ENCODE peak calls at places on chromosomes 16 and 17, in nine cellular contexts. One of them, this sample, is unnamed.

GRCh38 chr17:29369831-29370735 is 20.1 kb upstream of the TAOK1 start:
- DNase-seq in SK-N-SH: peak
- DNase-seq in ovary: peak
- DNase-seq in endodermal cell: peak
- DNase-seq in heart left ventricle: peak
- DNase-seq in HL-60: peak
- DNase-seq in right atrium auricular region: peak
- DNase-seq in colonic mucosa: peak
- DNase-seq in mammary epithelial cell: peak
- DNase-seq in this sample: peak

GRCh38 chr17:68591583-68591982 is 9.6 kb downstream of the FAM20A start:
- DNase-seq in heart left ventricle: peak
- DNase-seq in right atrium auricular region: no peak
- DNase-seq in HL-60: peak
- DNase-seq in ovary: peak
- DNase-seq in SK-N-SH: no peak
- DNase-seq in mammary epithelial cell: no peak
- DNase-seq in endodermal cell: peak
- DNase-seq in colonic mucosa: no peak
- DNase-seq in this sample: no peak

GRCh38 chr16:50303605-50304466 is 37.5 kb downstream of the ADCY7 start:
- DNase-seq in heart left ventricle: peak
- DNase-seq in colonic mucosa: no peak
- DNase-seq in right atrium auricular region: no peak
- DNase-seq in mammary epithelial cell: no peak
- DNase-seq in HL-60: peak
- DNase-seq in SK-N-SH: peak
- DNase-seq in ovary: peak
- DNase-seq in endodermal cell: peak
- DNase-seq in this sample: peak

GRCh38 chr16:75745823-75746222 is 19.5 kb upstream of the CPHXL start:
- DNase-seq in HL-60: no peak
- DNase-seq in heart left ventricle: no peak
- DNase-seq in right atrium auricular region: no peak
- DNase-seq in colonic mucosa: no peak
- DNase-seq in ovary: no peak
- DNase-seq in endodermal cell: no peak
- DNase-seq in mammary epithelial cell: no peak
- DNase-seq in SK-N-SH: no peak
- DNase-seq in this sample: no peak

GRCh38 chr16:17173134-17173729 is 297.5 kb downstream of the XYLT1 start:
- DNase-seq in ovary: no peak
- DNase-seq in mammary epithelial cell: peak
- DNase-seq in HL-60: peak
- DNase-seq in heart left ventricle: peak
- DNase-seq in right atrium auricular region: peak
- DNase-seq in colonic mucosa: peak
- DNase-seq in endodermal cell: no peak
- DNase-seq in SK-N-SH: no peak
- DNase-seq in this sample: peak

GRCh38 chr16:87570938-87571867 is 31.1 kb upstream of the JPH3 start:
- DNase-seq in endodermal cell: peak
- DNase-seq in SK-N-SH: peak
- DNase-seq in right atrium auricular region: peak
- DNase-seq in HL-60: no peak
- DNase-seq in heart left ventricle: peak
- DNase-seq in mammary epithelial cell: no peak
- DNase-seq in colonic mucosa: peak
- DNase-seq in ovary: peak
- DNase-seq in this sample: peak

GRCh38 chr16:71895679-71896385 is 501 bp downstream of the IST1 start:
- DNase-seq in HL-60: peak
- DNase-seq in endodermal cell: no peak
- DNase-seq in ovary: no peak
- DNase-seq in colonic mucosa: peak
- DNase-seq in mammary epithelial cell: peak
- DNase-seq in heart left ventricle: peak
- DNase-seq in right atrium auricular region: no peak
- DNase-seq in SK-N-SH: no peak
- DNase-seq in this sample: no peak

GRCh38 chr16:19680972-19681371 is 37.1 kb downstream of the KNOP1 start:
- DNase-seq in right atrium auricular region: no peak
- DNase-seq in colonic mucosa: no peak
- DNase-seq in mammary epithelial cell: no peak
- DNase-seq in SK-N-SH: no peak
- DNase-seq in ovary: no peak
- DNase-seq in endodermal cell: peak
- DNase-seq in HL-60: no peak
- DNase-seq in heart left ventricle: no peak
- DNase-seq in this sample: no peak

GRCh38 chr17:30920282-30920681 is 1.5 kb upstream of the ADAP2 start:
- DNase-seq in colonic mucosa: no peak
- DNase-seq in mammary epithelial cell: no peak
- DNase-seq in SK-N-SH: peak
- DNase-seq in endodermal cell: peak
- DNase-seq in right atrium auricular region: no peak
- DNase-seq in HL-60: no peak
- DNase-seq in heart left ventricle: peak
- DNase-seq in ovary: no peak
- DNase-seq in this sample: peak

GRCh38 chr16:50213939-50214519 is 52.3 kb upstream of the ADCY7 start:
- DNase-seq in heart left ventricle: no peak
- DNase-seq in ovary: no peak
- DNase-seq in mammary epithelial cell: peak
- DNase-seq in colonic mucosa: no peak
- DNase-seq in HL-60: peak
- DNase-seq in endodermal cell: no peak
- DNase-seq in SK-N-SH: peak
- DNase-seq in right atrium auricular region: no peak
- DNase-seq in this sample: no peak

GRCh38 chr16:67653131-67654068 is 6.7 kb downstream of the ACD start:
- DNase-seq in mammary epithelial cell: no peak
- DNase-seq in right atrium auricular region: no peak
- DNase-seq in HL-60: no peak
- DNase-seq in colonic mucosa: no peak
- DNase-seq in SK-N-SH: peak
- DNase-seq in heart left ventricle: no peak
- DNase-seq in endodermal cell: peak
- DNase-seq in ovary: peak
- DNase-seq in this sample: no peak
- TF ChIP-seq CTCF in mammary epithelial cell: peak
- TF ChIP-seq CTCF in right atrium auricular region: no peak
- TF ChIP-seq CTCF in HL-60: no peak
- TF ChIP-seq CTCF in colonic mucosa: no peak
- TF ChIP-seq CTCF in SK-N-SH: peak
- TF ChIP-seq CTCF in heart left ventricle: no peak
- TF ChIP-seq CTCF in endodermal cell: peak
- TF ChIP-seq CTCF in ovary: peak
- TF ChIP-seq CTCF in this sample: peak

GRCh38 chr16:30346286-30346685 is 8.8 kb downstream of the CD2BP2 start:
- DNase-seq in heart left ventricle: no peak
- DNase-seq in endodermal cell: no peak
- DNase-seq in HL-60: no peak
- DNase-seq in colonic mucosa: no peak
- DNase-seq in right atrium auricular region: no peak
- DNase-seq in mammary epithelial cell: no peak
- DNase-seq in SK-N-SH: no peak
- DNase-seq in ovary: no peak
- DNase-seq in this sample: no peak

GRCh38 chr16:30342751-30343490 is 12.2 kb downstream of the CD2BP2 start:
- DNase-seq in colonic mucosa: peak
- DNase-seq in SK-N-SH: no peak
- DNase-seq in ovary: no peak
- DNase-seq in heart left ventricle: no peak
- DNase-seq in right atrium auricular region: no peak
- DNase-seq in HL-60: no peak
- DNase-seq in endodermal cell: no peak
- DNase-seq in mammary epithelial cell: no peak
- DNase-seq in this sample: no peak

GRCh38 chr16:30335598-30336474 is 19.3 kb downstream of the CD2BP2 start:
- DNase-seq in colonic mucosa: peak
- DNase-seq in endodermal cell: peak
- DNase-seq in HL-60: peak
- DNase-seq in heart left ventricle: no peak
- DNase-seq in right atrium auricular region: no peak
- DNase-seq in ovary: no peak
- DNase-seq in SK-N-SH: no peak
- DNase-seq in mammary epithelial cell: peak
- DNase-seq in this sample: no peak

GRCh38 chr16:30340621-30341020 is 14.5 kb downstream of the CD2BP2 start:
- DNase-seq in right atrium auricular region: peak
- DNase-seq in ovary: no peak
- DNase-seq in heart left ventricle: no peak
- DNase-seq in colonic mucosa: peak
- DNase-seq in HL-60: no peak
- DNase-seq in endodermal cell: no peak
- DNase-seq in SK-N-SH: no peak
- DNase-seq in mammary epithelial cell: no peak
- DNase-seq in this sample: no peak
- H3K27ac ChIP-seq in right atrium auricular region: no peak
- H3K27ac ChIP-seq in ovary: no peak
- H3K27ac ChIP-seq in heart left ventricle: no peak
- H3K27ac ChIP-seq in colonic mucosa: no peak
- H3K27ac ChIP-seq in HL-60: no peak
- H3K27ac ChIP-seq in endodermal cell: no peak
- H3K27ac ChIP-seq in SK-N-SH: no peak
- H3K27ac ChIP-seq in mammary epithelial cell: no peak
- H3K27ac ChIP-seq in this sample: no peak

GRCh38 chr16:12315330-12316138 is 339.0 kb downstream of the SNX29 start:
- DNase-seq in HL-60: no peak
- DNase-seq in ovary: no peak
- DNase-seq in right atrium auricular region: no peak
- DNase-seq in mammary epithelial cell: no peak
- DNase-seq in heart left ventricle: no peak
- DNase-seq in endodermal cell: no peak
- DNase-seq in SK-N-SH: no peak
- DNase-seq in colonic mucosa: peak
- DNase-seq in this sample: no peak

GRCh38 chr16:12313902-12314621 is 337.5 kb downstream of the SNX29 start:
- DNase-seq in right atrium auricular region: no peak
- DNase-seq in SK-N-SH: no peak
- DNase-seq in mammary epithelial cell: no peak
- DNase-seq in heart left ventricle: no peak
- DNase-seq in HL-60: no peak
- DNase-seq in colonic mucosa: no peak
- DNase-seq in endodermal cell: no peak
- DNase-seq in ovary: no peak
- DNase-seq in this sample: no peak

GRCh38 chr16:12311887-12312286 is 335.4 kb downstream of the SNX29 start:
- DNase-seq in SK-N-SH: no peak
- DNase-seq in right atrium auricular region: no peak
- DNase-seq in ovary: no peak
- DNase-seq in heart left ventricle: no peak
- DNase-seq in mammary epithelial cell: peak
- DNase-seq in endodermal cell: peak
- DNase-seq in colonic mucosa: no peak
- DNase-seq in HL-60: peak
- DNase-seq in this sample: no peak

GRCh38 chr16:12317121-12317810 is 340.7 kb downstream of the SNX29 start:
- DNase-seq in endodermal cell: no peak
- DNase-seq in heart left ventricle: no peak
- DNase-seq in HL-60: no peak
- DNase-seq in ovary: no peak
- DNase-seq in SK-N-SH: no peak
- DNase-seq in colonic mucosa: no peak
- DNase-seq in mammary epithelial cell: no peak
- DNase-seq in right atrium auricular region: no peak
- DNase-seq in this sample: no peak

DNA sequence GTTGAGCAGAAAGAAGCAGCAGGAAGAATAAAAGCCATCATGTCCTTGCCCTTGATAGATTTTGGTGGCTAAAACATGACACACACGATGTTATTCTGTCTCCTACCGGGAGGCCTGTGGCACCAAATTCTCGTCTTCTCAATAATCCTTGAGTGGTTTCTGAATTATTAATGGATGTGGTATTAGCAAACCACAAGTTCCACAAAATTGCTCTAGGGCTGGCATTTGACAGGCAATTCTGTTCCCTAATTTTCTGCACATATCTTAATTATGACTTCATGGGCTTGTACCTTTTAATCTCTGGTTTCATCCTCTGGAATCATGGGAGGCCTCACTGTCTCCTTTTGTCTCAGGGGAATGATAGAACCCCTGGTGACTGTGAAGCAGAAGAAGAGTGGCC is 338.3 kb downstream of the SNX29 start:
- DNase-seq in endodermal cell: no peak
- DNase-seq in heart left ventricle: no peak
- DNase-seq in mammary epithelial cell: peak
- DNase-seq in ovary: no peak
- DNase-seq in SK-N-SH: no peak
- DNase-seq in colonic mucosa: no peak
- DNase-seq in HL-60: no peak
- DNase-seq in right atrium auricular region: no peak
- DNase-seq in this sample: no peak
- H3K4me3 ChIP-seq in endodermal cell: no peak
- H3K4me3 ChIP-seq in heart left ventricle: no peak
- H3K4me3 ChIP-seq in mammary epithelial cell: no peak
- H3K4me3 ChIP-seq in ovary: no peak
- H3K4me3 ChIP-seq in SK-N-SH: no peak
- H3K4me3 ChIP-seq in colonic mucosa: no peak
- H3K4me3 ChIP-seq in HL-60: no peak
- H3K4me3 ChIP-seq in right atrium auricular region: no peak
- H3K4me3 ChIP-seq in this sample: no peak

DNA sequence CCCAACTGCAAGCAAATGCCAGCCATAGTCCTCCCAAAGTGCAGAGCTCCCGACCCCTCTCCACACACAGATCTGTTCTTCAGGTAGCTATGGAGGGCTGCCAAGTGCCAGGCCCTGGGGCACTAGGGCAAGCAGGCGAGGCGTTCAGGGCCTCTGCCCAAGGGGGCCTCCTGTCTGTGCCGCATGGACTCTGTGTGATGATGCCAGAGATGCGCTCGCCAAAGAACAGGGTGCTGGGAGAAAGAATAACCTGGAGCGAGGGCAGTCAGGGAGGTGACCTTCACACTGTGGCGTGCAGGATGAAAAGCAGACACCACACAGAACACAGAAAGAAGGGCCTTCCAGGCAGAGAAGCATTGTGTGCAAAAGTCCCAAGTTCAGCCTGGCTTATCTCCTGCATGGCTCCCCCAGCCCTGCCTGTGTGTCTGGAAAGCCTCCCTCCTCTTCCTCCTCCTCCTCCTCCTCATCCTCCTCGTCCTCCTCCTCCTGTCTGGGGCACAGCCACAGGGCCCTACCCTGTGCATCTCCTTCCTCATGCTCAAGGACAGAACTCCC is 44.2 kb downstream of the PEMT start:
- DNase-seq in SK-N-SH: peak
- DNase-seq in right atrium auricular region: no peak
- DNase-seq in heart left ventricle: no peak
- DNase-seq in colonic mucosa: no peak
- DNase-seq in mammary epithelial cell: no peak
- DNase-seq in ovary: no peak
- DNase-seq in endodermal cell: no peak
- DNase-seq in HL-60: no peak
- DNase-seq in this sample: no peak
- TF ChIP-seq CTCF in SK-N-SH: no peak
- TF ChIP-seq CTCF in right atrium auricular region: no peak
- TF ChIP-seq CTCF in heart left ventricle: no peak
- TF ChIP-seq CTCF in colonic mucosa: no peak
- TF ChIP-seq CTCF in mammary epithelial cell: no peak
- TF ChIP-seq CTCF in ovary: no peak
- TF ChIP-seq CTCF in endodermal cell: no peak
- TF ChIP-seq CTCF in HL-60: no peak
- TF ChIP-seq CTCF in this sample: no peak

GRCh38 chr16:27313422-27314160 is at the start of gene IL4R:
- DNase-seq in HL-60: peak
- DNase-seq in colonic mucosa: peak
- DNase-seq in endodermal cell: peak
- DNase-seq in mammary epithelial cell: peak
- DNase-seq in right atrium auricular region: peak
- DNase-seq in heart left ventricle: peak
- DNase-seq in SK-N-SH: peak
- DNase-seq in ovary: peak
- DNase-seq in this sample: peak
- H3K27ac ChIP-seq in HL-60: peak
- H3K27ac ChIP-seq in colonic mucosa: peak
- H3K27ac ChIP-seq in endodermal cell: no peak
- H3K27ac ChIP-seq in mammary epithelial cell: peak
- H3K27ac ChIP-seq in right atrium auricular region: peak
- H3K27ac ChIP-seq in heart left ventricle: peak
- H3K27ac ChIP-seq in SK-N-SH: peak
- H3K27ac ChIP-seq in ovary: peak
- H3K27ac ChIP-seq in this sample: peak

This sample was measured in tibial artery.